ENCODE peak calls at places on chromosomes 1 and 21, in four cellular contexts. A, R, O and T are unnamed samples.

GRCh38 chr1:32953495-32953894 is 11.1 kb downstream of the RNF19B start:
- DNase-seq in A (no peak), R (peak), O (no peak), T (no peak)

GRCh38 chr1:57302812-57303607 is 120.8 kb downstream of the DAB1 start:
- DNase-seq in A (no peak), R (no peak), O (no peak), T (no peak)

GRCh38 chr1:200154069-200154767 is 126.7 kb downstream of the NR5A2 start:
- DNase-seq in A (no peak), R (no peak), O (no peak), T (no peak)

GRCh38 chr1:161071886-161072371 is 2.2 kb upstream of the ARHGAP30 start:
- DNase-seq in A (no peak), R (peak), O (peak), T (no peak)

GRCh38 chr1:181033799-181034391 is at the start of gene MR1:
- DNase-seq in A (no peak), R (peak), O (peak), T (peak)

GRCh38 chr1:43309626-43310025 is 8.8 kb downstream of the TIE1 start:
- DNase-seq in A (no peak), R (peak), O (no peak), T (no peak)

GRCh38 chr1:224903955-224904354 is 25.5 kb upstream of the DNAH14 start:
- DNase-seq in A (no peak), R (no peak), O (no peak), T (no peak)

GRCh38 chr1:115098979-115099692 is 9.8 kb upstream of the TSPAN2 start:
- DNase-seq in A (no peak), R (peak), O (no peak), T (no peak)

GRCh38 chr1:107390076-107390420 is 249.2 kb downstream of the NTNG1 start:
- DNase-seq in A (no peak), R (peak), O (no peak), T (no peak)

GRCh38 chr1:68036946-68037345 is 13.5 kb downstream of the DIRAS3 start:
- DNase-seq in A (no peak), R (no peak), O (no peak), T (no peak)

GRCh38 chr1:21251773-21252471 is 38.3 kb downstream of the ECE1 start:
- DNase-seq in A (peak), R (peak), O (peak), T (no peak)

GRCh38 chr1:2088434-2088833 is 38.2 kb downstream of the PRKCZ start:
- DNase-seq in A (no peak), R (peak), O (no peak), T (no peak)

GRCh38 chr1:198295975-198296374 is 139.2 kb downstream of the NEK7 start:
- DNase-seq in A (no peak), R (no peak), O (no peak), T (peak)

GRCh38 chr1:225573216-225573615 is 79.7 kb downstream of the ENAH start:
- DNase-seq in A (no peak), R (no peak), O (no peak), T (peak)

DNA sequence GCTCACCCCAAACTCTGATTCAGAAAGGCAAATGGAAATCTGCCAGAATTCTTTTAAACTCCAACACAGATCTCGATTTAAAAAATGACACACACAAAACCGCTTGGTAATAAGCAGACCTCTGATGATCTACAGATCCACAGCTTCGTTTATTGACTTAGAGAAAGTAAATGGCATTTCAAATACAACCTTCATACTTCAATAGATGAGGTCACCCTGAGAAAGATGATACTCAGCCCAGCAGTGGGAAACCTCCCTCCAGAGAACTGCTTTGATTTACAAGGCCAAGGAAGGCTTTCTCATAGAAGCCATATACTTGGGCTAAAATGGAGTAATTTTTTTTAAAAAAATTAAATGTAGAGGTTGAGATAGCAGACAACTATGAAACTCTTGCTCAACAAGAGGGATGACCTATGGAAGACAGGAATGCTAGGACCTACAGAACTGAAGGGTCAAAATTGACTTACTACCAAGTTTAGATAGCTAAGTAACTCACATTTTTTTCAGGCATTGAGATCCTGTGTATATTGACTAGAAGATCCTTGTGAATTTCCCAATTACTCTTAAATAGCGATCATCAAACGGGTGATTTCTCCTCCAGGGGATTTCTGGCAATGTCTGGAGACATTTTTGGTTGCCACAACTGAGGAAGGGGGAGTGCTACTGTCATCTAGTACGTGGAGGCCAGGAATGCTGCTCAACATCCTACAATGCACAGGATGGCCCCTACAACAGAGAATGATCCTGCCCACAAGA is 143.9 kb downstream of the CLIC6 start:
- DNase-seq in A (no peak), R (peak), O (peak), T (no peak)
- H3K4me3 ChIP-seq in A (peak), R (peak), O (no peak), T (no peak)

DNA sequence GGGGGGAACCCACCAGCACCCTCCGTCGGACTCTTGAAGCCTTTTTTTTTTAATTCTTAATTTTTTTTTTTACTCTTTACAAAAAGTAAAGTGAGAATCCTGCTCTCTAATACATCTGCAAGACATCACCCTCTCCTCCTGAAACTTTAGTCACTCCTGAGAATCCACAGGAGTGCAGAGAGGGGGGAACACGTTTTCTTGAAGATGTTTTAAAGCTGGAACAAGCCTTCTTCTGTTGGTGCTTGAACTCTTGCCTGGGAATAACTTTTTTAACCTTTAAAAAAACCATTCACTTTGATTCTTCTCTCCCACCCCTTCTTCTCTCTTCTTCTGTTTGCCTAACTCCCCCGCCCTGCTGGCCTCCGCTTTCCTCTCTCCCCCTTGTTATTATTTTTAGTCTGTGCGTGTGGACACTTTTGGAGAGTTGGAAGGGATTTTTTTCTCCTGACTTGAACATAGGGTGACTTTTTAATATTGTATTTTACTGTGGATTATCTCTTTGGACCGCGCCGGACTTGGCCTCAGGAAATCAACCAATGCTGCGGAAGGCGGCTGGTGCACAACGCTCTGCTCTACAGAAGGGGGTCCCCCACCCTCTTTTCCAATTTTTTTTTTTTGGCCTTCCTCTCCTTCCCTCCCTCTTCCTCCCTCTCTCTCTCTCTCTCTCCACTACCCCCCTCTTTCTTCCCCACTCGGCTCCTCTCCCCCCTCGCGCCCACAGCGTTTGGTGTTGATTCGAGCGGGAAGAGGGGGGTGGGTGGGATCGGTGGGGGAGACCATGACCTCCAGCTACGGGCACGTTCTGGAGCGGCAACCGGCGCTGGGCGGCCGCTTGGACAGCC is at the start of gene PRRX1:
- DNase-seq in A (no peak), R (peak), O (no peak), T (no peak)
- TF ChIP-seq EZH2 in A (no peak), R (no peak), O (no peak), T (no peak)

GRCh38 chr1:18901147-18901951 is 1.0 kb downstream of the ALDH4A1 start:
- DNase-seq in A (no peak), R (no peak), O (peak), T (no peak)
- H3K4me3 ChIP-seq in A (peak), R (peak), O (peak), T (peak)

GRCh38 chr1:156923565-156924477 is 3.4 kb downstream of the LRRC71 start:
- DNase-seq in A (no peak), R (peak), O (no peak), T (no peak)
- TF ChIP-seq EZH2 in A (peak), R (peak), O (peak), T (peak)